ENCODE peak calls at places on chromosome 21, in seven cellular contexts. H is cardiac muscle cell, G is tibial artery, X is fibroblast of the aortic adventitia, A is chondrocyte, I is lower leg skin, O is fibroblast of pulmonary artery. Y is an unnamed sample.

GRCh38 chr21:18553786-18554185 is 150.2 kb upstream of the TMPRSS15 start:
- DNase-seq in O (no peak), X (no peak), H (no peak), G (no peak), I (no peak), A (no peak), Y (no peak)

GRCh38 chr21:46094401-46095105 is 3.4 kb upstream of the COL6A2 start:
- DNase-seq in A (no peak), H (no peak), G (no peak), I (no peak), X (no peak), O (no peak), Y (peak)

GRCh38 chr21:45405271-45405818 is 380 bp downstream of the COL18A1 start:
- DNase-seq in I (no peak), O (peak), G (no peak), H (peak), X (peak), A (peak), Y (no peak)

GRCh38 chr21:45986316-45987051 is 4.9 kb downstream of the COL6A1 start:
- DNase-seq in A (peak), H (no peak), G (peak), O (no peak), X (no peak), I (peak), Y (no peak)

GRCh38 chr21:45340515-45340914 is 52.8 kb upstream of the POFUT2 start:
- DNase-seq in H (no peak), I (no peak), G (no peak), X (no peak), A (no peak), O (no peak), Y (no peak)

GRCh38 chr21:16908087-16908486 is 604.8 kb upstream of the CXADR start:
- DNase-seq in O (peak), G (no peak), H (no peak), X (peak), A (no peak), I (no peak), Y (no peak)

GRCh38 chr21:39319814-39320332 is 6.4 kb upstream of the BRWD1 start:
- DNase-seq in A (no peak), O (peak), H (peak), I (peak), X (peak), G (no peak), Y (no peak)

GRCh38 chr21:31606081-31606874 is 53.2 kb upstream of the SOD1 start:
- DNase-seq in G (no peak), O (no peak), A (no peak), H (no peak), X (no peak), I (no peak), Y (no peak)

GRCh38 chr21:37445228-37445627 is 78.7 kb downstream of the DYRK1A start:
- DNase-seq in I (no peak), H (no peak), A (no peak), G (no peak), X (peak), O (peak), Y (no peak)

GRCh38 chr21:45259206-45259795 is 28.4 kb downstream of the POFUT2 start:
- DNase-seq in I (no peak), O (no peak), A (no peak), G (peak), H (no peak), X (peak), Y (no peak)

GRCh38 chr21:29669416-29669815 is 270.4 kb downstream of the GRIK1 start:
- DNase-seq in X (no peak), O (no peak), I (no peak), A (no peak), H (no peak), G (no peak), Y (no peak)

GRCh38 chr21:26842300-26842699 is 2.9 kb downstream of the ADAMTS1 start:
- DNase-seq in A (no peak), O (peak), H (no peak), I (peak), X (peak), G (no peak), Y (no peak)

GRCh38 chr21:21740207-21740606 is 742.0 kb downstream of the NCAM2 start:
- DNase-seq in X (peak), A (no peak), G (no peak), H (no peak), I (no peak), O (no peak), Y (no peak)

GRCh38 chr21:42171091-42172053 is 47.6 kb upstream of the ABCG1 start:
- DNase-seq in X (no peak), I (peak), A (no peak), G (no peak), H (no peak), O (no peak), Y (no peak)

GRCh38 chr21:45592208-45592619 is 50.0 kb upstream of the SLC19A1 start:
- DNase-seq in G (no peak), O (no peak), I (no peak), X (peak), A (no peak), H (no peak), Y (no peak)

GRCh38 chr21:39710866-39711265 is 34.1 kb upstream of the IGSF5 start:
- DNase-seq in G (no peak), I (peak), A (no peak), H (no peak), X (no peak), O (no peak), Y (no peak)

GRCh38 chr21:42463861-42464515 is 32.0 kb downstream of the RSPH1 start:
- DNase-seq in O (peak), G (no peak), A (no peak), I (peak), H (no peak), X (peak), Y (no peak)

DNA sequence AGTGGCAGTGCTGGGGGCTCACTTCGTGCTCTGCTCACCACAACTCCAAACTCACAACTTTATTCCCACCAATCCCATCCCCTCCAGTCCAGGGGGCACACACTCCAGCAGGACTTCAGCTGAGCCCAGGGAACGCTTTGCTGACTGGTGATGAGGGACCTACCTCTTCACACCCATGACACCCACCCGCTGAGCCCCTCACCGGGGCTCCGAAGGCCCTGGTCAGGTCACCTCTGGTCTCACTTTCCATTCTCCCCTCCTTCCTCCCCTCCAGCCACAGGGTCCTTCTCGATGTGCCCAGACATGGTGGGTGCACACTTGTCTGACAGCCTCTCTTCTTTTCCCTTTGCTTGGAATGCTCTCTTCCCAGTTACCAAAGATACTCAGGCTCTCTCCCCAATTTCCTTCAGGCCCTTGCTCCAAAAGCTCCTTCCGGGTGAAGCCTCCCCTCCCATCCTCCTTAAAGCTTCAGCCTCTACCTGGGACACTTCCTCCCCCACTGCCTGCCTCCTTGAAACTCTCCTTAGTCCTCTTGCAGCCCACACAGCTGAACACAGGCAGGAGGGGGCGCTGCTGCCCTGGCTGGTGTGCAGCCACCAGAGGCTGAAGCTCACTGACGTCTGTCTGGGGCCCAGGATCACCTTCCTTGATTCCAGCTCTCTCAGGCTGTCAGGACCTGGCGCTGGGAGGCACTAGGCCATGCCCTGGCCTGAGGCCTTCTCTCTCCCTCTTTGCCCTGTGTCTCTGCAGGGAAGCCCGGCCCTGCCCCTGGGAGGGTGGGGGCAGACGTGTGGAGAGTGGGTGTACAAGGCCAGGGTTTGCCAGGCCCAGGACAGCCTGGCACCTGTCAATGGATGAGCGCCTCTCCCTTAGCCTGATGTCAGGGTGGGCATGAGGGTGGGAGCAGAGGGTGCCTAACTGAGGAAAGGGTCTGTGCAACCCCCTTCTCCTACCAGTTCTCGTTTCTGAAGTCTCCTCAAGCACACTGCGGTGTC is 1.6 kb downstream of the KCNE1 start:
- DNase-seq in X (peak), A (no peak), I (peak), O (peak), G (peak), H (peak), Y (no peak)
- TF ChIP-seq CTCF in X (peak), A (peak), I (peak), O (peak), G (peak), H (peak), Y (no peak)

GRCh38 chr21:34592120-34592561 is 22.8 kb downstream of the RCAN1 start:
- DNase-seq in G (no peak), A (no peak), I (no peak), O (peak), X (peak), H (peak), Y (no peak)
- TF ChIP-seq CTCF in G (no peak), A (no peak), I (no peak), O (no peak), X (no peak), H (no peak), Y (no peak)

GRCh38 chr21:33308586-33309490 is 15.9 kb upstream of the IFNAR1 start:
- DNase-seq in X (peak), H (no peak), G (no peak), I (peak), O (peak), A (no peak), Y (no peak)
- TF ChIP-seq CTCF in X (no peak), H (peak), G (no peak), I (no peak), O (peak), A (peak), Y (no peak)

DNA sequence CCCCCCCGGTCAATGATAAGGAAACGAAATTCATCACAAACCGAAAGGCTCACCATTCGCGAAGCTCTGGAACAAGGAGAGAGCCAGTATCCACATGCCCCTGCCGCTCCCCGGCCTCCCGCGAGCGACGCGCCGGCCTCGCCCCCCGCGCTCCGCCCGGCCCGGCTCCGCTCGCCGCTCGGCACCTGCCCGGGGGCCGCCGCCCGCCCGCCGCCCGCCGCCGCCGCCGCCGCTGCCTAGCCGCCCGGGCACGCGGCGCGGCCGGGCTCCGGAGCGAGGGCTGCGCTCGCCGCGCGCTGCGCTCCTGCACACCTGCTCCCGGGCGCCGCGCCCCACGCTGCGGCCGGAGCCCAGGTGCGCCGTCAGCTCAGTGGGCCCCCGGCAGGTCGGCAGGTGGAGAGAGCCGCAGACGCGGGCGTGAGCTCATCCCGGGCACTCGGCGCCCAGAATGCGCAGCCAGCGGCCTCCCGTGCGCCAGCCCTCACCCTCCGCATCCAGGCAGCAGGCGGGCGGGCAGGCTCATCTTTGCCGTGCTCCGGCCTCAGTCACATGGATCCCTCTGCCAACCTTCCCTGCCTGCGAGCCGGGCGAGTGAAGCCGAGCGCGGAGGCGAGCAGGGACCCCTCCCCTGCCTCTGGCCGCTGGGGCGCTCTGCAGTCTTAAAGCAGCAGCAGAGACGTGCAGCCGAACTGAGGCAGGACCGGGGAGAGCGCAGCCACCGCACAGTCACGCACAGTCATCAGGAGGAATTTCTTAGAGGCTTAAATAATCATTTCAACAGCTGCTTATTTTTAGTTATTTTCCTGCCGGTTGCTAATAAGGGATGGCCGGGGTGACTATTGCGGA is at the start of gene DSCAM:
- DNase-seq in A (no peak), O (no peak), X (no peak), I (no peak), G (no peak), H (peak), Y (no peak)
- TF ChIP-seq CTCF in A (no peak), O (no peak), X (no peak), I (no peak), G (no peak), H (no peak), Y (no peak)

DNA sequence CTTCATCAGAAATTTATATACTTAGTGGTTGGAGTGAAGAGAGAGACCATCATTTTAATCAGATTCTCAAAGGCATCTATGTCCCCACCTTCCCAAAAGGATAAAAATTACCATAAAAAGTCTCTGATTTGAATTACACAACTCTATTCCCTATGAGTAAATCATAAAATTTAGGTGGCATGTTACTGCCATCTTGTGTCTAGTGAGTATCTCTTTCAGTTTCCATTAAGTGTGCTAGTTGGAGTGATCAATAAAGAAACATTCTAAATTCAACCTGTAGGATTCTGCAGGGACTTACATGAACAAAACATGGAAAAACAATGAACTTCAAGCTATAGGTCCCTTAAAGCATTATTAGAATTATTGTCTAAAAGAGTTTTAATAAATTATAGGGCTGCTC is 655.4 kb downstream of the LTN1 start:
- DNase-seq in A (no peak), X (peak), G (no peak), H (peak), O (peak), I (no peak), Y (no peak)
- TF ChIP-seq CTCF in A (peak), X (peak), G (peak), H (peak), O (peak), I (no peak), Y (no peak)